ENCODE peak calls at places on chromosomes 16 and 17, in eight cellular contexts. One of them, this sample, is unnamed.

GRCh38 chr16:1105888-1106620 is 10.0 kb upstream of the C1QTNF8 start:
- DNase-seq in spleen: peak; percentile 82
- DNase-seq in stomach: peak; percentile 73
- DNase-seq in transverse colon: peak; percentile 59
- DNase-seq in GM23338: peak; percentile 85
- DNase-seq in Panc1: no peak
- DNase-seq in K562: peak; percentile 81
- DNase-seq in sigmoid colon: peak; percentile 86
- DNase-seq in this sample: peak; percentile 89

GRCh38 chr16:23504453-23505179 is 5.7 kb downstream of the GGA2 start:
- DNase-seq in spleen: peak; percentile 86
- DNase-seq in stomach: peak; percentile 46
- DNase-seq in transverse colon: peak; percentile 42
- DNase-seq in GM23338: peak; percentile 36
- DNase-seq in Panc1: peak; percentile 91
- DNase-seq in K562: peak; percentile 40
- DNase-seq in sigmoid colon: peak; percentile 76
- DNase-seq in this sample: peak; percentile 83

GRCh38 chr17:4665027-4665426 is 23.5 kb upstream of the ALOX15 start:
- DNase-seq in spleen: no peak
- DNase-seq in stomach: no peak
- DNase-seq in transverse colon: peak; percentile 20
- DNase-seq in GM23338: no peak
- DNase-seq in Panc1: no peak
- DNase-seq in K562: no peak
- DNase-seq in sigmoid colon: no peak
- DNase-seq in this sample: no peak

GRCh38 chr16:80260906-80261311 is 279.9 kb upstream of the DYNLRB2 start:
- DNase-seq in spleen: no peak
- DNase-seq in stomach: no peak
- DNase-seq in transverse colon: peak; percentile 67
- DNase-seq in GM23338: no peak
- DNase-seq in Panc1: no peak
- DNase-seq in K562: no peak
- DNase-seq in sigmoid colon: no peak
- DNase-seq in this sample: no peak

GRCh38 chr16:27264151-27264550 is 4.4 kb downstream of the NSMCE1 start:
- DNase-seq in spleen: no peak
- DNase-seq in stomach: no peak
- DNase-seq in transverse colon: no peak
- DNase-seq in GM23338: no peak
- DNase-seq in Panc1: no peak
- DNase-seq in K562: no peak
- DNase-seq in sigmoid colon: no peak
- DNase-seq in this sample: no peak

GRCh38 chr16:77986021-77986420 is 36.3 kb upstream of the CLEC3A start:
- DNase-seq in spleen: no peak
- DNase-seq in stomach: no peak
- DNase-seq in transverse colon: no peak
- DNase-seq in GM23338: no peak
- DNase-seq in Panc1: no peak
- DNase-seq in K562: no peak
- DNase-seq in sigmoid colon: no peak
- DNase-seq in this sample: no peak

GRCh38 chr17:14152726-14153125 is 83.4 kb downstream of the COX10 start:
- DNase-seq in spleen: no peak
- DNase-seq in stomach: no peak
- DNase-seq in transverse colon: no peak
- DNase-seq in GM23338: no peak
- DNase-seq in Panc1: no peak
- DNase-seq in K562: no peak
- DNase-seq in sigmoid colon: no peak
- DNase-seq in this sample: no peak

GRCh38 chr16:89248196-89249005 is 30.9 kb downstream of the ZNF778 start:
- DNase-seq in spleen: no peak
- DNase-seq in stomach: no peak
- DNase-seq in transverse colon: no peak
- DNase-seq in GM23338: peak; percentile 51
- DNase-seq in Panc1: no peak
- DNase-seq in K562: no peak
- DNase-seq in sigmoid colon: no peak
- DNase-seq in this sample: peak; percentile 82

GRCh38 chr17:10777131-10777805 is 26.6 kb downstream of the TMEM238L start:
- DNase-seq in spleen: no peak
- DNase-seq in stomach: no peak
- DNase-seq in transverse colon: peak; percentile 51
- DNase-seq in GM23338: no peak
- DNase-seq in Panc1: no peak
- DNase-seq in K562: no peak
- DNase-seq in sigmoid colon: peak; percentile 26
- DNase-seq in this sample: no peak

GRCh38 chr17:9233271-9233599 is 211.9 kb downstream of the NTN1 start:
- DNase-seq in spleen: peak; percentile 39
- DNase-seq in stomach: no peak
- DNase-seq in transverse colon: no peak
- DNase-seq in GM23338: no peak
- DNase-seq in Panc1: no peak
- DNase-seq in K562: no peak
- DNase-seq in sigmoid colon: peak; percentile 57
- DNase-seq in this sample: no peak

GRCh38 chr16:49051626-49052025 is 230.0 kb downstream of the CBLN1 start:
- DNase-seq in spleen: no peak
- DNase-seq in stomach: no peak
- DNase-seq in transverse colon: no peak
- DNase-seq in GM23338: no peak
- DNase-seq in Panc1: no peak
- DNase-seq in K562: no peak
- DNase-seq in sigmoid colon: no peak
- DNase-seq in this sample: no peak

GRCh38 chr17:48605409-48605864 is 651 bp upstream of the HOXB6 start:
- DNase-seq in spleen: peak; percentile 42
- DNase-seq in stomach: no peak
- DNase-seq in transverse colon: no peak
- DNase-seq in GM23338: peak; percentile 59
- DNase-seq in Panc1: no peak
- DNase-seq in K562: peak; percentile 62
- DNase-seq in sigmoid colon: no peak
- DNase-seq in this sample: no peak

GRCh38 chr16:74320707-74321106 is 24.1 kb downstream of the PSMD7 start:
- DNase-seq in spleen: no peak
- DNase-seq in stomach: no peak
- DNase-seq in transverse colon: no peak
- DNase-seq in GM23338: no peak
- DNase-seq in Panc1: no peak
- DNase-seq in K562: no peak
- DNase-seq in sigmoid colon: no peak
- DNase-seq in this sample: no peak

GRCh38 chr16:76193851-76194620 is 83.2 kb upstream of the CNTNAP4 start:
- DNase-seq in spleen: no peak
- DNase-seq in stomach: no peak
- DNase-seq in transverse colon: no peak
- DNase-seq in GM23338: no peak
- DNase-seq in Panc1: no peak
- DNase-seq in K562: no peak
- DNase-seq in sigmoid colon: no peak
- DNase-seq in this sample: no peak

GRCh38 chr16:9500872-9501271 is 409.4 kb downstream of the HAPSTR1 start:
- DNase-seq in spleen: no peak
- DNase-seq in stomach: no peak
- DNase-seq in transverse colon: no peak
- DNase-seq in GM23338: peak; percentile 33
- DNase-seq in Panc1: no peak
- DNase-seq in K562: no peak
- DNase-seq in sigmoid colon: no peak
- DNase-seq in this sample: no peak

GRCh38 chr17:83160443-83161297 is 81.3 kb downstream of the METRNL start:
- DNase-seq in spleen: peak; percentile 69
- DNase-seq in stomach: no peak
- DNase-seq in transverse colon: no peak
- DNase-seq in GM23338: no peak
- DNase-seq in Panc1: no peak
- DNase-seq in K562: no peak
- DNase-seq in sigmoid colon: peak; percentile 54
- DNase-seq in this sample: no peak

GRCh38 chr16:27286446-27286845 is 17.9 kb upstream of the NSMCE1 start:
- DNase-seq in spleen: no peak
- DNase-seq in stomach: no peak
- DNase-seq in transverse colon: no peak
- DNase-seq in GM23338: no peak
- DNase-seq in Panc1: peak; percentile 64
- DNase-seq in K562: no peak
- DNase-seq in sigmoid colon: no peak
- DNase-seq in this sample: no peak

DNA sequence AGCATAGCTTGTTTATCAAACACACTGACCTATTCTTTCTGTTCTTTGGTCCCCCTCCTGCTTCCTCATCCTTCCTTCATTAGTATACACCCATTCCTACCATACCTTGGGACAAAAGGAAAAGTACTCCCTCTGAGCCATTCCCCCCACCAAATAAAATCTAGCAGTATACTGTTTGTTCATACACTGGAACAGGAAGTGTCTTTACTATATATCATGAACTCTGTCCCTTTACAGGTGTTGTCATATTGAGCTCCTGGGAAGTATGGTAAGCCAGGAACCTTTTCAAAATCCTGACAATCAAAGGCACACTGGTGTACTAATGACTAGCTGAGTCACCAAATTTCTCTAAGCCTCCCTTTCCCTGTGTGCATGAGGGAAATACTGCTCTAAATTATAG is 37.4 kb upstream of the NUFIP2 start:
- DNase-seq in spleen: no peak
- DNase-seq in stomach: no peak
- DNase-seq in transverse colon: no peak
- DNase-seq in GM23338: no peak
- DNase-seq in Panc1: no peak
- DNase-seq in K562: no peak
- DNase-seq in sigmoid colon: no peak
- DNase-seq in this sample: no peak
- H3K4me1 ChIP-seq in spleen: no peaks in the 10 kb centered on the region
- H3K4me1 ChIP-seq in stomach: no peaks in the 10 kb centered on the region
- H3K4me1 ChIP-seq in transverse colon: peaks cover 12% of the 10 kb centered on the region
- H3K4me1 ChIP-seq in GM23338: peaks cover 7% of the 10 kb centered on the region
- H3K4me1 ChIP-seq in Panc1: no peaks in the 10 kb centered on the region
- H3K4me1 ChIP-seq in K562: no peaks in the 10 kb centered on the region
- H3K4me1 ChIP-seq in sigmoid colon: no peaks in the 10 kb centered on the region
- H3K4me1 ChIP-seq in this sample: no peaks in the 10 kb centered on the region

GRCh38 chr16:50603206-50604064 is 55.2 kb downstream of the NKD1 start:
- DNase-seq in spleen: no peak
- DNase-seq in stomach: no peak
- DNase-seq in transverse colon: peak; percentile 33
- DNase-seq in GM23338: no peak
- DNase-seq in Panc1: no peak
- DNase-seq in K562: no peak
- DNase-seq in sigmoid colon: peak; percentile 95
- DNase-seq in this sample: no peak
- TF ChIP-seq POLR2AphosphoS5 in spleen: no peak
- TF ChIP-seq POLR2AphosphoS5 in stomach: no peak
- TF ChIP-seq POLR2AphosphoS5 in transverse colon: no peak
- TF ChIP-seq POLR2AphosphoS5 in GM23338: no peak
- TF ChIP-seq POLR2AphosphoS5 in Panc1: no peak
- TF ChIP-seq POLR2AphosphoS5 in K562: no peak
- TF ChIP-seq POLR2AphosphoS5 in sigmoid colon: peak; percentile 74
- TF ChIP-seq POLR2AphosphoS5 in this sample: no peak

GRCh38 chr16:4936991-4937781 is at the start of gene PPL:
- DNase-seq in spleen: no peak
- DNase-seq in stomach: peak; percentile 97
- DNase-seq in transverse colon: peak; percentile 95
- DNase-seq in GM23338: peak; percentile 98
- DNase-seq in Panc1: no peak
- DNase-seq in K562: peak; percentile 88
- DNase-seq in sigmoid colon: peak; percentile 89
- DNase-seq in this sample: peak; percentile 98

GRCh38 chr16:4938683-4939030 is 1.7 kb upstream of the PPL start:
- DNase-seq in spleen: no peak
- DNase-seq in stomach: no peak
- DNase-seq in transverse colon: no peak
- DNase-seq in GM23338: no peak
- DNase-seq in Panc1: no peak
- DNase-seq in K562: no peak
- DNase-seq in sigmoid colon: no peak
- DNase-seq in this sample: no peak

GRCh38 chr16:4936181-4936990 is 562 bp downstream of the PPL start:
- DNase-seq in spleen: no peak
- DNase-seq in stomach: peak; percentile 38
- DNase-seq in transverse colon: peak; percentile 46
- DNase-seq in GM23338: peak; percentile 82
- DNase-seq in Panc1: no peak
- DNase-seq in K562: peak; percentile 55
- DNase-seq in sigmoid colon: peak; percentile 78
- DNase-seq in this sample: peak; percentile 74

GRCh38 chr16:4940719-4941118 is 3.8 kb upstream of the PPL start:
- DNase-seq in spleen: no peak
- DNase-seq in stomach: no peak
- DNase-seq in transverse colon: no peak
- DNase-seq in GM23338: peak; percentile 46
- DNase-seq in Panc1: no peak
- DNase-seq in K562: no peak
- DNase-seq in sigmoid colon: no peak
- DNase-seq in this sample: no peak

DNA sequence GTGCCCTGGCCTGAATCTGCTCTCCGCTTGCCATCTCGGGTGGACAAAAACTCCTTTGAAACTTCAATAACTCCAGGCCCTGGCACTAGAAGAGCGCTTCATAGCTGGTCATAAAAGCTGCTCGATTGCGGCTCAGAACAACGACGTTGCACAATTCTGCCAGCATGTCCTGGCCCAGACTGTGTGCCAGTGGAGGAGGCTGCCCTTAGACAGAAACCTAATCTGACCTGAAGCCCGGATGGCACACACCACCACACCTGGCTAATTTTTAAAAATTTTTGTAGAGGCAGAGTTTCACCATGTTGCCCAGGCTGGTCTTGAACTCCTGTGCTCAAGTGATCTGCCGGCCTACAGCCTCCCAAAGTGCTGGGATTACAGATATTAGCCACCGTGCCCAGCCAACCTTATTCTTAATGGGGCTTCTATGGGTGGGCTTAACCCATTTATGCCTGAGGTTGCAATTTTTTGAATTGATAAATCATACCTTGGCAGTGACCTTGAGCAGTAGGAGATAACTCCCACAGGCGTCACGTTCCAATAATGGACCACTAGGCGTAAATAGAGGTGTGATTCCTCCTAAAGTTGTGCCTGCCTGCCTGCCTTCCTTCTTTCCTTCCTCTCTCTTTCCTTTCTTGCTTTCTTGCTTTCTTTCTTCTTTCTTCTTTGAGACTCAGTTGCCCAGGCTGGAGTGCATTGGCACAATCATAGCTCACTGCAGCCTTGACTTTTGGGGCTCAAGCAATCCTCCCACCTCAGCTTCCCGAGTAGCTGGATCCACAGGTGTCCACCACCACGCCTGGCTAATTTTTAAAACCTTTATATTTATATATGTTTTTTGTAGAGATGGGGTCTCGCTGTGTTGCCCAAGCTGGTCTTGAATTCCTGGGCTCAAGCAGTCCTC is 1.1 kb upstream of the PPL start:
- DNase-seq in spleen: no peak
- DNase-seq in stomach: no peak
- DNase-seq in transverse colon: peak; percentile 64
- DNase-seq in GM23338: no peak
- DNase-seq in Panc1: no peak
- DNase-seq in K562: no peak
- DNase-seq in sigmoid colon: no peak
- DNase-seq in this sample: peak; percentile 78
- H3K4me1 ChIP-seq in spleen: peaks cover 11% of the 10 kb centered on the region
- H3K4me1 ChIP-seq in stomach: peaks cover 53% of the 10 kb centered on the region
- H3K4me1 ChIP-seq in transverse colon: peaks cover 32% of the 10 kb centered on the region
- H3K4me1 ChIP-seq in GM23338: peaks cover 16% of the 10 kb centered on the region
- H3K4me1 ChIP-seq in Panc1: peaks cover 39% of the 10 kb centered on the region
- H3K4me1 ChIP-seq in K562: peaks cover 18% of the 10 kb centered on the region
- H3K4me1 ChIP-seq in sigmoid colon: no peaks in the 10 kb centered on the region
- H3K4me1 ChIP-seq in this sample: peaks cover 15% of the 10 kb centered on the region

GRCh38 chr16:68751160-68751559 is 14.1 kb downstream of the CDH1 start:
- DNase-seq in spleen: no peak
- DNase-seq in stomach: no peak
- DNase-seq in transverse colon: no peak
- DNase-seq in GM23338: no peak
- DNase-seq in Panc1: no peak
- DNase-seq in K562: no peak
- DNase-seq in sigmoid colon: no peak
- DNase-seq in this sample: no peak
- TF ChIP-seq POLR2AphosphoS5 in spleen: no peak
- TF ChIP-seq POLR2AphosphoS5 in stomach: no peak
- TF ChIP-seq POLR2AphosphoS5 in transverse colon: no peak
- TF ChIP-seq POLR2AphosphoS5 in GM23338: no peak
- TF ChIP-seq POLR2AphosphoS5 in Panc1: no peak
- TF ChIP-seq POLR2AphosphoS5 in K562: no peak
- TF ChIP-seq POLR2AphosphoS5 in sigmoid colon: no peak
- TF ChIP-seq POLR2AphosphoS5 in this sample: no peak

This sample was measured in upper lobe of left lung.